ENCODE peak calls at places on chromosome 1, in ten cellular contexts. P is amniotic stem cell; K is stimulated activated CD8-positive, alpha-beta memory T cell treated with anti-CD3 and anti-CD28 coated beads, Interleukin-15, amount 100 ng/mL, for 1 hour; E is activated CD4-positive, alpha-beta T cell treated with anti-CD3 and anti-CD28 coated beads for 48 hours; G is stimulated activated CD4-positive, alpha-beta T cell treated with anti-CD3 and anti-CD28 coated beads, TNF-alpha, amount 100 ng/mL, for 24 hours; X is activated CD4-positive, CD25-positive, alpha-beta regulatory T cell; A is mucosa of gallbladder; I is brain microvascular endothelial cell; Y is fibroblast of the conjunctiva; Z is PC-3. U is an unnamed sample.

GRCh38 chr1:230289350-230289644 is 136.8 kb downstream of the PGBD5 start:
- DNase-seq in Y (no peak), I (no peak), Z (no peak), K (no peak), A (no peak), G (no peak), E (no peak), P (no peak), X (no peak), U (no peak)

GRCh38 chr1:232667094-232667780 is 37.3 kb upstream of the SIPA1L2 start:
- DNase-seq in K (no peak), I (no peak), X (no peak), E (no peak), A (no peak), Z (no peak), P (no peak), G (no peak), Y (no peak), U (no peak)

GRCh38 chr1:61674221-61674620 is 50.7 kb downstream of the TM2D1 start:
- DNase-seq in E (no peak), X (no peak), A (no peak), K (no peak), G (no peak), Z (no peak), Y (no peak), P (no peak), I (peak; percentile 2), U (no peak)

GRCh38 chr1:15622707-15623373 is 5.6 kb downstream of the DDI2 start:
- DNase-seq in A (no peak), I (no peak), E (no peak), X (no peak), Z (no peak), G (no peak), Y (no peak), K (no peak), P (no peak), U (no peak)

GRCh38 chr1:185775505-185775904 is 41.3 kb downstream of the HMCN1 start:
- DNase-seq in E (no peak), A (no peak), Z (peak; percentile 7), G (no peak), I (no peak), Y (no peak), K (no peak), P (no peak), X (no peak), U (no peak)

GRCh38 chr1:154556422-154556821 is 2.0 kb downstream of the UBE2Q1 start:
- DNase-seq in K (no peak), E (no peak), A (peak; percentile 25), I (no peak), Y (no peak), P (no peak), Z (no peak), X (no peak), G (no peak), U (no peak)

GRCh38 chr1:151512326-151512725 is 1.1 kb downstream of the CGN start:
- DNase-seq in G (no peak), Y (no peak), I (no peak), A (no peak), P (no peak), Z (peak; percentile 30), E (no peak), X (no peak), K (no peak), U (no peak)

GRCh38 chr1:43545686-43546387 is 15.2 kb downstream of the PTPRF start:
- DNase-seq in K (no peak), X (no peak), A (peak; percentile 93), E (peak; percentile 18), Z (peak; percentile 41), G (no peak), P (no peak), I (peak; percentile 25), Y (no peak), U (no peak)

GRCh38 chr1:109611308-109611950 is 8.0 kb downstream of the GNAT2 start:
- DNase-seq in P (no peak), K (no peak), A (no peak), I (no peak), Z (no peak), X (no peak), E (no peak), G (no peak), Y (no peak), U (no peak)

GRCh38 chr1:186474208-186474607 is 13.3 kb upstream of the PDC start:
- DNase-seq in Z (peak; percentile 44), G (no peak), P (no peak), Y (no peak), K (no peak), A (no peak), E (no peak), I (peak; percentile 76), X (no peak), U (no peak)

U was measured in HFF-Myc.